ENCODE peak calls at places on chromosomes 3 and 15, in nine cellular contexts. T is ureter; O is stimulated activated CD4-positive, alpha-beta T cell treated with anti-CD3 and anti-CD28 coated beads, Interleukin-2, amount 100 ng/mL, for 48 hours; R is activated CD4-positive, CD25-positive, alpha-beta regulatory T cell; G is aorta; Q is GM20000; D is endothelial cell; E is GDM1; Z is heart right ventricle. V is an unnamed sample.

GRCh38 chr3:43691120-43692002 is 623 bp downstream of the ABHD5 start:
- DNase-seq in Q (no peak), T (peak), D (peak), O (peak), G (peak), R (no peak), E (no peak), Z (peak), V (peak)

GRCh38 chr3:4351164-4351855 is 48.1 kb downstream of the SETMAR start:
- DNase-seq in E (no peak), T (no peak), G (no peak), O (peak), Z (no peak), D (no peak), Q (peak), R (no peak), V (no peak)

GRCh38 chr3:20462723-20463122 is 276.7 kb upstream of the SGO1 start:
- DNase-seq in D (no peak), R (no peak), O (no peak), T (no peak), Z (no peak), G (no peak), Q (no peak), E (no peak), V (no peak)

GRCh38 chr15:85381850-85382751 is 1.7 kb downstream of the AKAP13 start:
- DNase-seq in Q (no peak), T (no peak), O (no peak), D (no peak), R (no peak), G (no peak), Z (no peak), E (no peak), V (no peak)

GRCh38 chr15:53976844-53977392 is 1.3 kb upstream of the UNC13C start:
- DNase-seq in T (peak), R (no peak), G (peak), O (no peak), Z (no peak), E (peak), Q (no peak), D (peak), V (no peak)

GRCh38 chr3:100113728-100114412 is 431 bp downstream of the FILIP1L start:
- DNase-seq in Q (no peak), O (no peak), G (no peak), Z (no peak), E (no peak), R (no peak), D (no peak), T (no peak), V (no peak)

GRCh38 chr3:190534386-190534785 is 20.5 kb downstream of the IL1RAP start:
- DNase-seq in T (no peak), O (no peak), R (no peak), Z (no peak), E (no peak), G (no peak), D (no peak), Q (no peak), V (no peak)

GRCh38 chr15:76109046-76109445 is 49.3 kb downstream of the TMEM266 start:
- DNase-seq in Z (no peak), G (no peak), Q (no peak), R (no peak), D (no peak), O (no peak), E (no peak), T (no peak), V (peak)

GRCh38 chr3:154970796-154971195 is 109.3 kb upstream of the MME start:
- DNase-seq in O (no peak), R (no peak), Z (no peak), D (no peak), G (no peak), T (no peak), E (no peak), Q (no peak), V (no peak)

GRCh38 chr3:180250172-180250571 is 213.4 kb upstream of the PEX5L start:
- DNase-seq in G (no peak), O (no peak), Q (no peak), Z (no peak), R (no peak), E (no peak), D (no peak), T (no peak), V (no peak)

GRCh38 chr15:83053151-83053550 is 13.9 kb downstream of the BTBD1 start:
- DNase-seq in E (no peak), G (no peak), D (no peak), T (no peak), R (no peak), O (no peak), Q (no peak), Z (no peak), V (no peak)

GRCh38 chr3:61602466-61602865 is 41.1 kb downstream of the PTPRG start:
- DNase-seq in Z (no peak), Q (no peak), O (no peak), R (no peak), G (no peak), E (no peak), D (no peak), T (no peak), V (no peak)

GRCh38 chr3:89314454-89314853 is 207.0 kb downstream of the EPHA3 start:
- DNase-seq in R (no peak), T (no peak), O (no peak), D (no peak), Z (no peak), G (no peak), Q (no peak), E (no peak), V (no peak)

GRCh38 chr3:177516130-177517011 is 319.1 kb upstream of the TBL1XR1 start:
- DNase-seq in O (no peak), E (no peak), D (no peak), Q (no peak), Z (peak), G (no peak), T (no peak), R (no peak), V (peak)

GRCh38 chr3:30984855-30985793 is 90.7 kb upstream of the GADL1 start:
- DNase-seq in T (no peak), Q (no peak), Z (no peak), E (no peak), O (no peak), G (no peak), R (no peak), D (no peak), V (no peak)

GRCh38 chr3:188185717-188186236 is 31.8 kb downstream of the LPP start:
- DNase-seq in G (no peak), R (no peak), Z (no peak), D (no peak), Q (no peak), E (no peak), O (no peak), T (peak), V (no peak)

GRCh38 chr15:56672721-56673120 is 60.6 kb downstream of the ZNF280D start:
- DNase-seq in G (no peak), O (no peak), Z (no peak), Q (no peak), T (no peak), D (no peak), E (no peak), R (no peak), V (no peak)

GRCh38 chr15:27043770-27044169 is 72.8 kb downstream of the GABRG3 start:
- DNase-seq in T (no peak), D (no peak), R (no peak), Q (no peak), O (no peak), Z (no peak), G (no peak), E (no peak), V (no peak)

GRCh38 chr3:40290396-40290795 is 19.1 kb upstream of the EIF1B start:
- DNase-seq in Q (no peak), D (no peak), R (no peak), G (no peak), O (no peak), Z (peak), E (no peak), T (no peak), V (no peak)

GRCh38 chr15:92184679-92185230 is 208.9 kb upstream of the ST8SIA2 start:
- DNase-seq in R (no peak), E (no peak), T (no peak), O (no peak), D (no peak), G (no peak), Q (no peak), Z (no peak), V (peak)

GRCh38 chr3:149005424-149005823 is 14.1 kb downstream of the GYG1 start:
- DNase-seq in Z (no peak), E (no peak), G (no peak), T (no peak), O (no peak), D (no peak), Q (no peak), R (no peak), V (no peak)

GRCh38 chr3:183541738-183542137 is 13.8 kb downstream of the KLHL6 start:
- DNase-seq in Q (peak), E (peak), Z (no peak), G (no peak), O (no peak), R (no peak), D (no peak), T (no peak), V (no peak)

GRCh38 chr3:159982442-159982841 is 6.2 kb upstream of the IL12A start:
- DNase-seq in D (no peak), O (no peak), Z (no peak), E (no peak), G (no peak), R (no peak), Q (no peak), T (no peak), V (no peak)

GRCh38 chr15:39944711-39945110 is 10.8 kb downstream of the EIF2AK4 start:
- DNase-seq in G (no peak), Z (no peak), R (no peak), T (no peak), D (no peak), O (no peak), E (no peak), Q (no peak), V (no peak)

GRCh38 chr15:31586841-31587240 is 260.2 kb downstream of the KLF13 start:
- DNase-seq in D (no peak), T (no peak), G (no peak), Q (no peak), O (no peak), R (no peak), E (no peak), Z (no peak), V (no peak)

GRCh38 chr15:73560501-73561117 is 72.6 kb downstream of the NPTN start:
- DNase-seq in E (peak), D (no peak), G (no peak), Q (peak), Z (peak), T (no peak), O (no peak), R (no peak), V (no peak)

GRCh38 chr15:79230766-79231165 is 51.8 kb upstream of the ANKRD34C start:
- DNase-seq in D (no peak), T (no peak), Q (no peak), E (no peak), O (no peak), Z (no peak), R (no peak), G (no peak), V (no peak)

GRCh38 chr3:79052054-79052681 is 715.6 kb downstream of the ROBO1 start:
- DNase-seq in R (no peak), O (no peak), Q (no peak), T (no peak), E (no peak), D (no peak), G (no peak), Z (no peak), V (no peak)

GRCh38 chr15:70528270-70528706 is 235.1 kb downstream of the UACA start:
- DNase-seq in G (no peak), Z (no peak), O (peak), D (no peak), E (peak), R (no peak), Q (peak), T (peak), V (no peak)

GRCh38 chr3:178777718-178778411 is 241.6 kb downstream of the KCNMB2 start:
- DNase-seq in E (no peak), G (no peak), Q (peak), R (no peak), Z (no peak), O (no peak), D (no peak), T (no peak), V (no peak)

GRCh38 chr15:74780983-74781672 is 752 bp upstream of the CSK start:
- DNase-seq in R (no peak), E (no peak), Q (no peak), T (no peak), Z (no peak), D (no peak), O (no peak), G (no peak), V (no peak)

GRCh38 chr3:98855811-98856400 is 45.6 kb downstream of the DCBLD2 start:
- DNase-seq in G (no peak), O (no peak), E (no peak), T (no peak), D (no peak), Z (no peak), R (no peak), Q (no peak), V (no peak)

GRCh38 chr15:78682013-78682651 is 41.1 kb upstream of the CHRNB4 start:
- DNase-seq in O (no peak), Z (no peak), T (no peak), Q (no peak), E (peak), D (no peak), G (peak), R (no peak), V (no peak)

GRCh38 chr3:58074126-58074715 is 66.0 kb downstream of the FLNB start:
- DNase-seq in G (no peak), T (no peak), O (no peak), R (no peak), Q (no peak), Z (no peak), E (peak), D (no peak), V (no peak)

GRCh38 chr3:116897382-116897781 is 187.8 kb downstream of the TUSC7 start:
- DNase-seq in E (no peak), G (no peak), D (no peak), R (no peak), Z (no peak), O (no peak), Q (no peak), T (no peak), V (no peak)

GRCh38 chr3:40417845-40418543 is 31.0 kb downstream of the ENTPD3 start:
- DNase-seq in G (no peak), D (no peak), R (no peak), O (no peak), E (no peak), Q (no peak), T (peak), Z (no peak), V (no peak)

V was measured in osteocyte.